ENCODE peak calls at places on chromosomes 16 and 17, in eight cellular contexts. Q is A549, J is neuronal stem cell, P is endodermal cell, C is gastrocnemius medialis, N is adrenal gland, G is caudate nucleus, H is tibial artery. T is an unnamed sample.

GRCh38 chr17:77591231-77591785 is 367.2 kb upstream of the TNRC6C start:
- DNase-seq in Q (no peak), J (no peak), P (peak), C (no peak), N (no peak), G (no peak), H (no peak), T (no peak)

GRCh38 chr17:50630524-50631194 is 4.0 kb upstream of the ABCC3 start:
- DNase-seq in Q (peak), J (no peak), P (peak), C (peak), N (peak), G (no peak), H (no peak), T (no peak)

GRCh38 chr17:7204828-7205461 is 14.7 kb downstream of the DLG4 start:
- DNase-seq in Q (peak), J (peak), P (peak), C (peak), N (peak), G (peak), H (peak), T (no peak)

GRCh38 chr17:47705536-47706481 is 11.8 kb downstream of the TBKBP1 start:
- DNase-seq in Q (no peak), J (no peak), P (no peak), C (no peak), N (no peak), G (no peak), H (no peak), T (no peak)

GRCh38 chr16:56939801-56940200 is 7.9 kb downstream of the HERPUD1 start:
- DNase-seq in Q (no peak), J (no peak), P (no peak), C (no peak), N (no peak), G (no peak), H (no peak), T (no peak)

GRCh38 chr16:87641721-87642120 is 39.4 kb downstream of the JPH3 start:
- DNase-seq in Q (no peak), J (no peak), P (no peak), C (no peak), N (no peak), G (no peak), H (no peak), T (no peak)

GRCh38 chr17:7613769-7614421 is 802 bp downstream of the FXR2 start:
- DNase-seq in Q (no peak), J (peak), P (peak), C (no peak), N (no peak), G (no peak), H (no peak), T (no peak)

GRCh38 chr16:75593825-75594820 is 27.9 kb downstream of the GABARAPL2 start:
- DNase-seq in Q (peak), J (no peak), P (peak), C (no peak), N (no peak), G (no peak), H (no peak), T (no peak)

GRCh38 chr16:57479422-57480126 is 6.7 kb downstream of the DOK4 start:
- DNase-seq in Q (no peak), J (no peak), P (peak), C (no peak), N (no peak), G (peak), H (peak), T (no peak)

GRCh38 chr17:50946223-50946890 is 80.2 kb upstream of the TOB1 start:
- DNase-seq in Q (no peak), J (no peak), P (peak), C (peak), N (peak), G (no peak), H (no peak), T (no peak)

GRCh38 chr16:65494080-65494479 is 372.2 kb upstream of the CDH11 start:
- DNase-seq in Q (no peak), J (no peak), P (no peak), C (no peak), N (no peak), G (no peak), H (no peak), T (no peak)

GRCh38 chr17:32801193-32801592 is 75.7 kb downstream of the MYO1D start:
- DNase-seq in Q (no peak), J (no peak), P (no peak), C (no peak), N (no peak), G (no peak), H (peak), T (no peak)

GRCh38 chr16:67749436-67750078 is 30.4 kb upstream of the GFOD2 start:
- DNase-seq in Q (no peak), J (no peak), P (no peak), C (no peak), N (no peak), G (no peak), H (no peak), T (no peak)

GRCh38 chr16:48133455-48134226 is 22.2 kb downstream of the ABCC12 start:
- DNase-seq in Q (no peak), J (no peak), P (no peak), C (no peak), N (no peak), G (no peak), H (no peak), T (peak)

GRCh38 chr16:49547448-49547847 is 173.8 kb downstream of the C16orf78 start:
- DNase-seq in Q (no peak), J (no peak), P (no peak), C (no peak), N (no peak), G (no peak), H (no peak), T (no peak)

GRCh38 chr17:76791053-76791980 is 53.4 kb downstream of the MFSD11 start:
- DNase-seq in Q (peak), J (no peak), P (no peak), C (no peak), N (no peak), G (no peak), H (no peak), T (no peak)

GRCh38 chr16:51540259-51540658 is 389.2 kb upstream of the SALL1 start:
- DNase-seq in Q (no peak), J (no peak), P (no peak), C (no peak), N (no peak), G (no peak), H (no peak), T (no peak)

GRCh38 chr16:51545951-51546350 is 394.9 kb upstream of the SALL1 start:
- DNase-seq in Q (no peak), J (no peak), P (peak), C (no peak), N (no peak), G (no peak), H (no peak), T (no peak)

GRCh38 chr16:51538707-51539604 is 387.9 kb upstream of the SALL1 start:
- DNase-seq in Q (peak), J (no peak), P (peak), C (no peak), N (no peak), G (no peak), H (no peak), T (no peak)

GRCh38 chr16:51544850-51545467 is 393.9 kb upstream of the SALL1 start:
- DNase-seq in Q (no peak), J (peak), P (peak), C (no peak), N (no peak), G (no peak), H (no peak), T (no peak)

GRCh38 chr16:51542856-51543510 is 391.9 kb upstream of the SALL1 start:
- DNase-seq in Q (no peak), J (peak), P (no peak), C (no peak), N (no peak), G (no peak), H (no peak), T (no peak)
- H3K27ac ChIP-seq in Q (peak), J (peak), P (peak), C (no peak), N (no peak), G (no peak), H (no peak), T (no peak)

GRCh38 chr17:57451126-57451690 is 194.9 kb downstream of the MSI2 start:
- DNase-seq in Q (no peak), J (no peak), P (no peak), C (no peak), N (no peak), G (peak), H (no peak), T (no peak)
- H3K27ac ChIP-seq in Q (peak), J (no peak), P (no peak), C (no peak), N (no peak), G (no peak), H (no peak), T (no peak)

GRCh38 chr16:21279501-21279900 is 1.4 kb upstream of the CRYM start:
- DNase-seq in Q (no peak), J (no peak), P (no peak), C (no peak), N (no peak), G (no peak), H (no peak), T (no peak)
- H3K27ac ChIP-seq in Q (no peak), J (no peak), P (no peak), C (no peak), N (no peak), G (no peak), H (no peak), T (no peak)

GRCh38 chr16:70737377-70738082 is 51.7 kb upstream of the MTSS2 start:
- DNase-seq in Q (no peak), J (no peak), P (no peak), C (peak), N (peak), G (no peak), H (peak), T (no peak)
- H3K27ac ChIP-seq in Q (peak), J (no peak), P (peak), C (peak), N (peak), G (peak), H (peak), T (no peak)

T was measured in epithelial cell of prostate.